ENCODE peak calls at places on chromosome 17, in nine cellular contexts. One of them, this sample, is unnamed.

GRCh38 chr17:18172528-18173278 is 10.9 kb upstream of the ALKBH5 start:
- DNase-seq in transverse colon: no peak
- DNase-seq in tibial nerve: no peak
- DNase-seq in left ventricle myocardium inferior: no peak
- DNase-seq in fibroblast of lung: no peak
- DNase-seq in fibroblast of pulmonary artery: no peak
- DNase-seq in NB4: no peak
- DNase-seq in hepatocyte: no peak
- DNase-seq in WERI-Rb-1: no peak
- DNase-seq in this sample: no peak

GRCh38 chr17:73508057-73508930 is 136.0 kb downstream of the SDK2 start:
- DNase-seq in transverse colon: no peak
- DNase-seq in tibial nerve: no peak
- DNase-seq in left ventricle myocardium inferior: no peak
- DNase-seq in fibroblast of lung: no peak
- DNase-seq in fibroblast of pulmonary artery: no peak
- DNase-seq in NB4: no peak
- DNase-seq in hepatocyte: no peak
- DNase-seq in WERI-Rb-1: peak
- DNase-seq in this sample: no peak

GRCh38 chr17:82049521-82049971 is 2.1 kb downstream of the RFNG start:
- DNase-seq in transverse colon: no peak
- DNase-seq in tibial nerve: no peak
- DNase-seq in left ventricle myocardium inferior: no peak
- DNase-seq in fibroblast of lung: no peak
- DNase-seq in fibroblast of pulmonary artery: no peak
- DNase-seq in NB4: no peak
- DNase-seq in hepatocyte: no peak
- DNase-seq in WERI-Rb-1: no peak
- DNase-seq in this sample: no peak

GRCh38 chr17:79126139-79126538 is 51.5 kb downstream of the ENGASE start:
- DNase-seq in transverse colon: peak
- DNase-seq in tibial nerve: no peak
- DNase-seq in left ventricle myocardium inferior: no peak
- DNase-seq in fibroblast of lung: no peak
- DNase-seq in fibroblast of pulmonary artery: no peak
- DNase-seq in NB4: no peak
- DNase-seq in hepatocyte: no peak
- DNase-seq in WERI-Rb-1: peak
- DNase-seq in this sample: no peak

GRCh38 chr17:16343569-16343968 is 9.7 kb downstream of the CENPV start:
- DNase-seq in transverse colon: no peak
- DNase-seq in tibial nerve: no peak
- DNase-seq in left ventricle myocardium inferior: no peak
- DNase-seq in fibroblast of lung: no peak
- DNase-seq in fibroblast of pulmonary artery: no peak
- DNase-seq in NB4: no peak
- DNase-seq in hepatocyte: no peak
- DNase-seq in WERI-Rb-1: no peak
- DNase-seq in this sample: no peak

GRCh38 chr17:29021251-29021650 is 15.4 kb upstream of the SEZ6 start:
- DNase-seq in transverse colon: no peak
- DNase-seq in tibial nerve: no peak
- DNase-seq in left ventricle myocardium inferior: no peak
- DNase-seq in fibroblast of lung: no peak
- DNase-seq in fibroblast of pulmonary artery: no peak
- DNase-seq in NB4: no peak
- DNase-seq in hepatocyte: no peak
- DNase-seq in WERI-Rb-1: no peak
- DNase-seq in this sample: no peak

GRCh38 chr17:64964796-64965195 is 45.5 kb upstream of the LRRC37A3 start:
- DNase-seq in transverse colon: no peak
- DNase-seq in tibial nerve: no peak
- DNase-seq in left ventricle myocardium inferior: no peak
- DNase-seq in fibroblast of lung: peak
- DNase-seq in fibroblast of pulmonary artery: no peak
- DNase-seq in NB4: no peak
- DNase-seq in hepatocyte: no peak
- DNase-seq in WERI-Rb-1: no peak
- DNase-seq in this sample: no peak

GRCh38 chr17:32007463-32008298 is 498 bp downstream of the LRRC37B start:
- DNase-seq in transverse colon: peak
- DNase-seq in tibial nerve: no peak
- DNase-seq in left ventricle myocardium inferior: no peak
- DNase-seq in fibroblast of lung: peak
- DNase-seq in fibroblast of pulmonary artery: peak
- DNase-seq in NB4: peak
- DNase-seq in hepatocyte: peak
- DNase-seq in WERI-Rb-1: peak
- DNase-seq in this sample: no peak

GRCh38 chr17:8012996-8013640 is 10.7 kb downstream of the GUCY2D start:
- DNase-seq in transverse colon: no peak
- DNase-seq in tibial nerve: no peak
- DNase-seq in left ventricle myocardium inferior: no peak
- DNase-seq in fibroblast of lung: no peak
- DNase-seq in fibroblast of pulmonary artery: no peak
- DNase-seq in NB4: peak
- DNase-seq in hepatocyte: no peak
- DNase-seq in WERI-Rb-1: no peak
- DNase-seq in this sample: no peak

GRCh38 chr17:78739331-78739853 is 42.7 kb downstream of the CYTH1 start:
- DNase-seq in transverse colon: no peak
- DNase-seq in tibial nerve: no peak
- DNase-seq in left ventricle myocardium inferior: no peak
- DNase-seq in fibroblast of lung: no peak
- DNase-seq in fibroblast of pulmonary artery: no peak
- DNase-seq in NB4: no peak
- DNase-seq in hepatocyte: no peak
- DNase-seq in WERI-Rb-1: no peak
- DNase-seq in this sample: no peak

GRCh38 chr17:39150795-39151679 is at the start of gene PLXDC1:
- DNase-seq in transverse colon: no peak
- DNase-seq in tibial nerve: no peak
- DNase-seq in left ventricle myocardium inferior: no peak
- DNase-seq in fibroblast of lung: no peak
- DNase-seq in fibroblast of pulmonary artery: no peak
- DNase-seq in NB4: no peak
- DNase-seq in hepatocyte: peak
- DNase-seq in WERI-Rb-1: no peak
- DNase-seq in this sample: no peak

GRCh38 chr17:40075216-40076100 is 12.7 kb downstream of the THRA start:
- DNase-seq in transverse colon: peak
- DNase-seq in tibial nerve: peak
- DNase-seq in left ventricle myocardium inferior: peak
- DNase-seq in fibroblast of lung: no peak
- DNase-seq in fibroblast of pulmonary artery: peak
- DNase-seq in NB4: peak
- DNase-seq in hepatocyte: peak
- DNase-seq in WERI-Rb-1: peak
- DNase-seq in this sample: peak

GRCh38 chr17:17387461-17388362 is 84.5 kb downstream of the NT5M start:
- DNase-seq in transverse colon: peak
- DNase-seq in tibial nerve: no peak
- DNase-seq in left ventricle myocardium inferior: no peak
- DNase-seq in fibroblast of lung: no peak
- DNase-seq in fibroblast of pulmonary artery: no peak
- DNase-seq in NB4: peak
- DNase-seq in hepatocyte: peak
- DNase-seq in WERI-Rb-1: peak
- DNase-seq in this sample: peak

GRCh38 chr17:38853292-38854219 is at the start of gene RPL23:
- DNase-seq in transverse colon: peak
- DNase-seq in tibial nerve: peak
- DNase-seq in left ventricle myocardium inferior: peak
- DNase-seq in fibroblast of lung: peak
- DNase-seq in fibroblast of pulmonary artery: peak
- DNase-seq in NB4: peak
- DNase-seq in hepatocyte: peak
- DNase-seq in WERI-Rb-1: peak
- DNase-seq in this sample: peak

GRCh38 chr17:57940653-57941329 is 14.4 kb downstream of the CUEDC1 start:
- DNase-seq in transverse colon: no peak
- DNase-seq in tibial nerve: no peak
- DNase-seq in left ventricle myocardium inferior: no peak
- DNase-seq in fibroblast of lung: no peak
- DNase-seq in fibroblast of pulmonary artery: no peak
- DNase-seq in NB4: no peak
- DNase-seq in hepatocyte: no peak
- DNase-seq in WERI-Rb-1: peak
- DNase-seq in this sample: no peak

GRCh38 chr17:45782889-45783592 is 1.1 kb upstream of the CRHR1 start:
- DNase-seq in transverse colon: no peak
- DNase-seq in tibial nerve: no peak
- DNase-seq in left ventricle myocardium inferior: no peak
- DNase-seq in fibroblast of lung: no peak
- DNase-seq in fibroblast of pulmonary artery: no peak
- DNase-seq in NB4: no peak
- DNase-seq in hepatocyte: peak
- DNase-seq in WERI-Rb-1: peak
- DNase-seq in this sample: no peak

GRCh38 chr17:1228752-1229353 is 41.4 kb upstream of the BHLHA9 start:
- DNase-seq in transverse colon: no peak
- DNase-seq in tibial nerve: no peak
- DNase-seq in left ventricle myocardium inferior: no peak
- DNase-seq in fibroblast of lung: no peak
- DNase-seq in fibroblast of pulmonary artery: no peak
- DNase-seq in NB4: peak
- DNase-seq in hepatocyte: no peak
- DNase-seq in WERI-Rb-1: no peak
- DNase-seq in this sample: no peak

GRCh38 chr17:17886747-17887146 is 50.0 kb upstream of the SREBF1 start:
- DNase-seq in transverse colon: no peak
- DNase-seq in tibial nerve: no peak
- DNase-seq in left ventricle myocardium inferior: no peak
- DNase-seq in fibroblast of lung: no peak
- DNase-seq in fibroblast of pulmonary artery: no peak
- DNase-seq in NB4: no peak
- DNase-seq in hepatocyte: no peak
- DNase-seq in WERI-Rb-1: no peak
- DNase-seq in this sample: no peak

GRCh38 chr17:10743316-10744009 is 13.6 kb upstream of the TMEM220 start:
- DNase-seq in transverse colon: no peak
- DNase-seq in tibial nerve: no peak
- DNase-seq in left ventricle myocardium inferior: no peak
- DNase-seq in fibroblast of lung: peak
- DNase-seq in fibroblast of pulmonary artery: peak
- DNase-seq in NB4: no peak
- DNase-seq in hepatocyte: no peak
- DNase-seq in WERI-Rb-1: no peak
- DNase-seq in this sample: no peak

GRCh38 chr17:57366558-57367351 is 110.4 kb downstream of the MSI2 start:
- DNase-seq in transverse colon: no peak
- DNase-seq in tibial nerve: no peak
- DNase-seq in left ventricle myocardium inferior: peak
- DNase-seq in fibroblast of lung: peak
- DNase-seq in fibroblast of pulmonary artery: peak
- DNase-seq in NB4: no peak
- DNase-seq in hepatocyte: peak
- DNase-seq in WERI-Rb-1: no peak
- DNase-seq in this sample: peak

GRCh38 chr17:20206591-20206990 is 197.4 kb downstream of the SPECC1 start:
- DNase-seq in transverse colon: no peak
- DNase-seq in tibial nerve: no peak
- DNase-seq in left ventricle myocardium inferior: no peak
- DNase-seq in fibroblast of lung: peak
- DNase-seq in fibroblast of pulmonary artery: peak
- DNase-seq in NB4: no peak
- DNase-seq in hepatocyte: no peak
- DNase-seq in WERI-Rb-1: no peak
- DNase-seq in this sample: peak

GRCh38 chr17:9115446-9116265 is 94.3 kb downstream of the NTN1 start:
- DNase-seq in transverse colon: peak
- DNase-seq in tibial nerve: peak
- DNase-seq in left ventricle myocardium inferior: peak
- DNase-seq in fibroblast of lung: peak
- DNase-seq in fibroblast of pulmonary artery: peak
- DNase-seq in NB4: peak
- DNase-seq in hepatocyte: peak
- DNase-seq in WERI-Rb-1: no peak
- DNase-seq in this sample: no peak
- TF ChIP-seq CTCF in transverse colon: peak
- TF ChIP-seq CTCF in tibial nerve: no peak
- TF ChIP-seq CTCF in left ventricle myocardium inferior: peak
- TF ChIP-seq CTCF in fibroblast of lung: peak
- TF ChIP-seq CTCF in fibroblast of pulmonary artery: peak
- TF ChIP-seq CTCF in NB4: no peak
- TF ChIP-seq CTCF in hepatocyte: peak
- TF ChIP-seq CTCF in WERI-Rb-1: peak
- TF ChIP-seq CTCF in this sample: peak

DNA sequence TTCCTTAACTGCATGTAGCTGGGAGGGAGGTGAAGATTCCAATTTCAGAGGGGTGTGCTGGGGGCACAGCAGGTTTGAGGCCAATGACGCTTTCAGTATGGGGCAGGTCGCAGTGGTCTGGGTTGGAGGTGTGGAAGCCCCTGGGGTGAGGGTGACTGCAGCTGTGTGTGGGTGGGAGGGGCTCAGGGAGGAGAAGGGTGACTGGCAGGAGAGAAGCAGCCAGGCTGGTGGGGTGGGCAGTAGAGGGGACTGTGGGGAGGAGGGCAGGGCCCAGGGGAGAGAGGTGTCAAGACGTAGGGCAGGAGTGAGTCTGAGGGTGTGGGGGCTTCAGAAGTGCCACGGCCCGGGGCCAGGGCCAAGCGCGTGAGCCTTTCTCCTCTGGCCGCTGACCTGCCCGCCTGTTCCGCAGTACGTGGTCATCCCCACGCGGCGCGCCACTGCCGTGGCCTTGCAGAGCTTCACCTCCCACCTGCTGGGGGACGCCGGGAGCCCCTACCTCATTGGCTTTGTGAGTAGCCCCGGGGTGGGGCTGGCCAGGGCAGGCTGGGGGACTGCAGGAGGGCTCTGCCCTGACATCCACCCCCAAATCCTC is 19.4 kb downstream of the MYBBP1A start:
- DNase-seq in transverse colon: no peak
- DNase-seq in tibial nerve: no peak
- DNase-seq in left ventricle myocardium inferior: no peak
- DNase-seq in fibroblast of lung: no peak
- DNase-seq in fibroblast of pulmonary artery: no peak
- DNase-seq in NB4: peak
- DNase-seq in hepatocyte: no peak
- DNase-seq in WERI-Rb-1: no peak
- DNase-seq in this sample: no peak
- H3K4me3 ChIP-seq in transverse colon: no peak
- H3K4me3 ChIP-seq in tibial nerve: no peak
- H3K4me3 ChIP-seq in left ventricle myocardium inferior: peak
- H3K4me3 ChIP-seq in fibroblast of lung: no peak
- H3K4me3 ChIP-seq in fibroblast of pulmonary artery: no peak
- H3K4me3 ChIP-seq in NB4: no peak
- H3K4me3 ChIP-seq in hepatocyte: no peak
- H3K4me3 ChIP-seq in WERI-Rb-1: no peak
- H3K4me3 ChIP-seq in this sample: no peak

GRCh38 chr17:76079577-76080206 is 710 bp downstream of the ZACN start:
- DNase-seq in transverse colon: no peak
- DNase-seq in tibial nerve: no peak
- DNase-seq in left ventricle myocardium inferior: no peak
- DNase-seq in fibroblast of lung: no peak
- DNase-seq in fibroblast of pulmonary artery: no peak
- DNase-seq in NB4: no peak
- DNase-seq in hepatocyte: no peak
- DNase-seq in WERI-Rb-1: peak
- DNase-seq in this sample: no peak
- TF ChIP-seq CTCF in transverse colon: no peak
- TF ChIP-seq CTCF in tibial nerve: no peak
- TF ChIP-seq CTCF in left ventricle myocardium inferior: no peak
- TF ChIP-seq CTCF in fibroblast of lung: no peak
- TF ChIP-seq CTCF in fibroblast of pulmonary artery: peak
- TF ChIP-seq CTCF in NB4: no peak
- TF ChIP-seq CTCF in hepatocyte: no peak
- TF ChIP-seq CTCF in WERI-Rb-1: peak
- TF ChIP-seq CTCF in this sample: no peak

GRCh38 chr17:37605813-37606505 is 3.3 kb downstream of the SYNRG start:
- DNase-seq in transverse colon: peak
- DNase-seq in tibial nerve: no peak
- DNase-seq in left ventricle myocardium inferior: no peak
- DNase-seq in fibroblast of lung: peak
- DNase-seq in fibroblast of pulmonary artery: no peak
- DNase-seq in NB4: peak
- DNase-seq in hepatocyte: no peak
- DNase-seq in WERI-Rb-1: no peak
- DNase-seq in this sample: no peak
- H3K4me3 ChIP-seq in transverse colon: no peak
- H3K4me3 ChIP-seq in tibial nerve: no peak
- H3K4me3 ChIP-seq in left ventricle myocardium inferior: no peak
- H3K4me3 ChIP-seq in fibroblast of lung: no peak
- H3K4me3 ChIP-seq in fibroblast of pulmonary artery: no peak
- H3K4me3 ChIP-seq in NB4: no peak
- H3K4me3 ChIP-seq in hepatocyte: no peak
- H3K4me3 ChIP-seq in WERI-Rb-1: no peak
- H3K4me3 ChIP-seq in this sample: no peak

This sample was measured in LNCaP clone FGC.